ENCODE peak calls at places on chromosomes 12 and 14, in five cellular contexts. V, N, A, U and T are unnamed samples.

GRCh38 chr12:101299346-101299745 is 19.4 kb downstream of the UTP20 start:
- DNase-seq in V (no peak), N (no peak), A (no peak), U (no peak), T (no peak)

GRCh38 chr14:33532581-33532980 is 418.3 kb downstream of the EGLN3 start:
- DNase-seq in V (no peak), N (no peak), A (peak), U (no peak), T (no peak)

GRCh38 chr12:124396544-124397398 is 101.9 kb downstream of the RFLNA start:
- DNase-seq in V (no peak), N (peak), A (no peak), U (no peak), T (no peak)

GRCh38 chr12:108939594-108939993 is 59.7 kb downstream of the DAO start:
- DNase-seq in V (peak), N (no peak), A (peak), U (no peak), T (peak)

GRCh38 chr14:91879196-91879595 is 11.9 kb upstream of the TC2N start:
- DNase-seq in V (no peak), N (no peak), A (no peak), U (no peak), T (no peak)

GRCh38 chr14:33307691-33308369 is 369.2 kb downstream of the NPAS3 start:
- DNase-seq in V (no peak), N (no peak), A (peak), U (no peak), T (no peak)

GRCh38 chr12:120972870-120973543 is 5.3 kb upstream of the HNF1A start:
- DNase-seq in V (no peak), N (no peak), A (no peak), U (peak), T (no peak)

GRCh38 chr12:99450231-99450630 is 197.3 kb upstream of the GARIN6 start:
- DNase-seq in V (no peak), N (no peak), A (no peak), U (no peak), T (no peak)

GRCh38 chr14:72810201-72810600 is 83.7 kb downstream of the DPF3 start:
- DNase-seq in V (no peak), N (no peak), A (no peak), U (no peak), T (no peak)

GRCh38 chr14:78005325-78005724 is 164.8 kb upstream of the NRXN3 start:
- DNase-seq in V (peak), N (no peak), A (peak), U (no peak), T (peak)

GRCh38 chr14:58805057-58805456 is 167.3 kb downstream of the DACT1 start:
- DNase-seq in V (no peak), N (no peak), A (peak), U (no peak), T (no peak)

GRCh38 chr12:13079440-13079906 is 24.0 kb downstream of the GSG1 start:
- DNase-seq in V (no peak), N (no peak), A (no peak), U (no peak), T (no peak)

GRCh38 chr14:103207038-103207403 is 83.8 kb downstream of the TNFAIP2 start:
- DNase-seq in V (no peak), N (peak), A (peak), U (peak), T (no peak)

GRCh38 chr12:56565510-56566101 is 44.0 kb downstream of the RBMS2 start:
- DNase-seq in V (peak), N (peak), A (peak), U (peak), T (peak)

GRCh38 chr14:89621009-89621421 is 204.0 kb upstream of the FOXN3 start:
- DNase-seq in V (no peak), N (no peak), A (no peak), U (no peak), T (peak)